ENCODE peak calls at places on chromosomes 11 and 22, in six cellular contexts. One of them, this sample, is unnamed.

GRCh38 chr11:110972640-110973039 is 260.4 kb upstream of the ARHGAP20 start:
- DNase-seq in cardiac muscle cell: peak
- DNase-seq in H1: no peak
- DNase-seq in thyroid gland: no peak
- DNase-seq in A549: peak
- DNase-seq in astrocyte of the cerebellum: no peak
- DNase-seq in this sample: peak

GRCh38 chr22:22593964-22594656 is 35.0 kb upstream of the PRAME start:
- DNase-seq in cardiac muscle cell: peak
- DNase-seq in H1: no peak
- DNase-seq in thyroid gland: peak
- DNase-seq in A549: peak
- DNase-seq in astrocyte of the cerebellum: peak
- DNase-seq in this sample: peak

GRCh38 chr11:44628730-44629361 is 63.4 kb downstream of the CD82 start:
- DNase-seq in A549: no peak
- DNase-seq in cardiac muscle cell: no peak
- DNase-seq in thyroid gland: no peak
- DNase-seq in astrocyte of the cerebellum: no peak
- DNase-seq in H1: no peak
- DNase-seq in this sample: no peak

GRCh38 chr11:72113170-72113808 is 794 bp upstream of the ANAPC15 start:
- DNase-seq in thyroid gland: no peak
- DNase-seq in H1: no peak
- DNase-seq in A549: no peak
- DNase-seq in astrocyte of the cerebellum: no peak
- DNase-seq in cardiac muscle cell: no peak
- DNase-seq in this sample: no peak

GRCh38 chr11:14967581-14968214 is 4.5 kb downstream of the CALCA start:
- DNase-seq in H1: no peak
- DNase-seq in astrocyte of the cerebellum: no peak
- DNase-seq in thyroid gland: no peak
- DNase-seq in cardiac muscle cell: no peak
- DNase-seq in A549: no peak
- DNase-seq in this sample: no peak

GRCh38 chr11:30196400-30197206 is 34.2 kb upstream of the FSHB start:
- DNase-seq in thyroid gland: peak
- DNase-seq in A549: peak
- DNase-seq in H1: peak
- DNase-seq in astrocyte of the cerebellum: peak
- DNase-seq in cardiac muscle cell: peak
- DNase-seq in this sample: peak

GRCh38 chr22:33921576-33922181 is 1.4 kb upstream of the LARGE1 start:
- DNase-seq in H1: no peak
- DNase-seq in cardiac muscle cell: peak
- DNase-seq in thyroid gland: peak
- DNase-seq in A549: peak
- DNase-seq in astrocyte of the cerebellum: no peak
- DNase-seq in this sample: peak

GRCh38 chr11:12409621-12410005 is 32.2 kb downstream of the PARVA start:
- DNase-seq in astrocyte of the cerebellum: no peak
- DNase-seq in A549: no peak
- DNase-seq in cardiac muscle cell: peak
- DNase-seq in thyroid gland: no peak
- DNase-seq in H1: no peak
- DNase-seq in this sample: no peak

GRCh38 chr11:74019104-74019738 is 10.3 kb upstream of the UCP3 start:
- DNase-seq in cardiac muscle cell: no peak
- DNase-seq in A549: no peak
- DNase-seq in H1: no peak
- DNase-seq in thyroid gland: peak
- DNase-seq in astrocyte of the cerebellum: no peak
- DNase-seq in this sample: no peak

GRCh38 chr11:28793282-28793738 is 685.1 kb downstream of the METTL15 start:
- DNase-seq in astrocyte of the cerebellum: no peak
- DNase-seq in H1: no peak
- DNase-seq in A549: no peak
- DNase-seq in thyroid gland: no peak
- DNase-seq in cardiac muscle cell: no peak
- DNase-seq in this sample: no peak

GRCh38 chr22:39493759-39494158 is 8.3 kb upstream of the MIEF1 start:
- DNase-seq in cardiac muscle cell: peak
- DNase-seq in H1: no peak
- DNase-seq in astrocyte of the cerebellum: peak
- DNase-seq in A549: no peak
- DNase-seq in thyroid gland: no peak
- DNase-seq in this sample: peak

GRCh38 chr11:13210424-13210823 is 67.2 kb upstream of the BMAL1 start:
- DNase-seq in A549: peak
- DNase-seq in thyroid gland: peak
- DNase-seq in astrocyte of the cerebellum: peak
- DNase-seq in cardiac muscle cell: peak
- DNase-seq in H1: peak
- DNase-seq in this sample: peak

GRCh38 chr11:106276859-106277436 is 199.5 kb downstream of the AASDHPPT start:
- DNase-seq in thyroid gland: no peak
- DNase-seq in astrocyte of the cerebellum: no peak
- DNase-seq in cardiac muscle cell: peak
- DNase-seq in H1: no peak
- DNase-seq in A549: peak
- DNase-seq in this sample: no peak

GRCh38 chr22:37163096-37163489 is 13.4 kb upstream of the IL2RB start:
- DNase-seq in A549: no peak
- DNase-seq in H1: no peak
- DNase-seq in thyroid gland: no peak
- DNase-seq in astrocyte of the cerebellum: no peak
- DNase-seq in cardiac muscle cell: no peak
- DNase-seq in this sample: no peak
- H3K4me3 ChIP-seq in A549: no peak
- H3K4me3 ChIP-seq in H1: no peak
- H3K4me3 ChIP-seq in thyroid gland: no peak
- H3K4me3 ChIP-seq in astrocyte of the cerebellum: no peak
- H3K4me3 ChIP-seq in cardiac muscle cell: no peak
- H3K4me3 ChIP-seq in this sample: no peak

GRCh38 chr22:30553971-30554370 is 7.4 kb upstream of the SEC14L6 start:
- DNase-seq in astrocyte of the cerebellum: no peak
- DNase-seq in A549: no peak
- DNase-seq in H1: no peak
- DNase-seq in cardiac muscle cell: no peak
- DNase-seq in thyroid gland: no peak
- DNase-seq in this sample: no peak

GRCh38 chr22:30557243-30557642 is 10.7 kb upstream of the SEC14L6 start:
- DNase-seq in thyroid gland: no peak
- DNase-seq in astrocyte of the cerebellum: no peak
- DNase-seq in cardiac muscle cell: no peak
- DNase-seq in H1: no peak
- DNase-seq in A549: no peak
- DNase-seq in this sample: no peak

GRCh38 chr22:30559889-30560288 is 13.3 kb upstream of the SEC14L6 start:
- DNase-seq in astrocyte of the cerebellum: no peak
- DNase-seq in thyroid gland: no peak
- DNase-seq in cardiac muscle cell: no peak
- DNase-seq in H1: no peak
- DNase-seq in A549: no peak
- DNase-seq in this sample: no peak

GRCh38 chr22:30555282-30556210 is 9.0 kb upstream of the SEC14L6 start:
- DNase-seq in thyroid gland: no peak
- DNase-seq in cardiac muscle cell: no peak
- DNase-seq in astrocyte of the cerebellum: no peak
- DNase-seq in A549: no peak
- DNase-seq in H1: no peak
- DNase-seq in this sample: no peak

DNA sequence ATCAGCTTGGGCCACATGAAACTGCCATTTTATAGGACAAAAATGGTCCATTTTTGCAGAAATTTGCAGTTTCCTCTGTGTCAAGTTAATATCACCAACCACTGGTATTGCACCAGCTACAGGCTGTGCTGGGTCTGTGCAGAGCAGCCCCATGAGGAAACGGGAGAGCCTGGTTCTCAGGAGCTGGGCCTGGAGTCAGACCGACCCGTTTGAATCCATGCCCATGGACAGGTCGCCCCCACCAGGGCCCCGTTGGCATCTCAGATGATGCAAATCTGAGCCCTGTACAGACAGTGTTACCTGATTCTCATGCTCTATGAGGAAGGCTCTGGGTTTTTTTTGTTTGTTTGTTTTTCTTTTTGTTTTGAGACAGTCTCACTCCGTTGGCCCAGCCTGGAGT is 9.8 kb upstream of the SEC14L6 start:
- DNase-seq in A549: peak
- DNase-seq in astrocyte of the cerebellum: no peak
- DNase-seq in cardiac muscle cell: no peak
- DNase-seq in H1: no peak
- DNase-seq in thyroid gland: no peak
- DNase-seq in this sample: no peak
- TF ChIP-seq CTCF in A549: peak
- TF ChIP-seq CTCF in astrocyte of the cerebellum: no peak
- TF ChIP-seq CTCF in cardiac muscle cell: no peak
- TF ChIP-seq CTCF in H1: peak
- TF ChIP-seq CTCF in thyroid gland: no peak
- TF ChIP-seq CTCF in this sample: peak

GRCh38 chr22:43892183-43892894 is 526 bp upstream of the PNPLA5 start:
- DNase-seq in thyroid gland: no peak
- DNase-seq in A549: no peak
- DNase-seq in H1: no peak
- DNase-seq in astrocyte of the cerebellum: no peak
- DNase-seq in cardiac muscle cell: no peak
- DNase-seq in this sample: no peak

GRCh38 chr22:43890901-43891331 is 897 bp downstream of the PNPLA5 start:
- DNase-seq in A549: no peak
- DNase-seq in astrocyte of the cerebellum: no peak
- DNase-seq in thyroid gland: no peak
- DNase-seq in cardiac muscle cell: no peak
- DNase-seq in H1: no peak
- DNase-seq in this sample: no peak

GRCh38 chr22:43889366-43890253 is 2.2 kb downstream of the PNPLA5 start:
- DNase-seq in H1: no peak
- DNase-seq in A549: peak
- DNase-seq in astrocyte of the cerebellum: no peak
- DNase-seq in cardiac muscle cell: peak
- DNase-seq in thyroid gland: no peak
- DNase-seq in this sample: no peak

GRCh38 chr22:43893266-43893665 is 1.5 kb upstream of the PNPLA5 start:
- DNase-seq in cardiac muscle cell: no peak
- DNase-seq in astrocyte of the cerebellum: no peak
- DNase-seq in A549: no peak
- DNase-seq in thyroid gland: no peak
- DNase-seq in H1: no peak
- DNase-seq in this sample: no peak

GRCh38 chr22:43891360-43892182 is at the start of gene PNPLA5:
- DNase-seq in astrocyte of the cerebellum: no peak
- DNase-seq in cardiac muscle cell: no peak
- DNase-seq in A549: no peak
- DNase-seq in thyroid gland: no peak
- DNase-seq in H1: no peak
- DNase-seq in this sample: peak
- H3K4me3 ChIP-seq in astrocyte of the cerebellum: peak
- H3K4me3 ChIP-seq in cardiac muscle cell: peak
- H3K4me3 ChIP-seq in A549: peak
- H3K4me3 ChIP-seq in thyroid gland: no peak
- H3K4me3 ChIP-seq in H1: peak
- H3K4me3 ChIP-seq in this sample: no peak

GRCh38 chr11:95138448-95138847 is 48.8 kb downstream of the ENDOD1 start:
- DNase-seq in H1: no peak
- DNase-seq in cardiac muscle cell: peak
- DNase-seq in thyroid gland: no peak
- DNase-seq in A549: no peak
- DNase-seq in astrocyte of the cerebellum: no peak
- DNase-seq in this sample: no peak
- TF ChIP-seq CTCF in H1: no peak
- TF ChIP-seq CTCF in cardiac muscle cell: peak
- TF ChIP-seq CTCF in thyroid gland: peak
- TF ChIP-seq CTCF in A549: no peak
- TF ChIP-seq CTCF in astrocyte of the cerebellum: peak
- TF ChIP-seq CTCF in this sample: peak

DNA sequence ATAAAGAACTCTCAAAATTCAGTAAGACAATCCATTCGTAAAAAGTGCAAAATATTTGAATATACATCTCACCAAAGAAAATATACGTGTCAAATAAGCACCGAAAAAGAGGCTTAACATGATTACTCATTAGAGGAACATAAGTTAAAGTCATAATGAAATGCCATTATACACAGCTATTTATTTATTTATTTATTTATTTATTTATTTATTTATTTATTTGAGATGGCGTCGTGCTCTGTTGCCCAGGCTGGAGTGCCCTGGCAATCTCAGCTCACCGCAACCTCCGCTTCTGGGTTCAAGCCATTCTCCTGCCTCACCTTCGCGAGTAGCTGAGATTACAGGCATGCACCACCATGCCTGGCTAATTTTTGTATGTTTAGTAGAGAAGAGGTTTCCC is 203.6 kb upstream of the UBASH3B start:
- DNase-seq in A549: no peak
- DNase-seq in cardiac muscle cell: no peak
- DNase-seq in thyroid gland: no peak
- DNase-seq in astrocyte of the cerebellum: no peak
- DNase-seq in H1: no peak
- DNase-seq in this sample: no peak
- H3K4me3 ChIP-seq in A549: no peak
- H3K4me3 ChIP-seq in cardiac muscle cell: no peak
- H3K4me3 ChIP-seq in thyroid gland: no peak
- H3K4me3 ChIP-seq in astrocyte of the cerebellum: no peak
- H3K4me3 ChIP-seq in H1: no peak
- H3K4me3 ChIP-seq in this sample: no peak

DNA sequence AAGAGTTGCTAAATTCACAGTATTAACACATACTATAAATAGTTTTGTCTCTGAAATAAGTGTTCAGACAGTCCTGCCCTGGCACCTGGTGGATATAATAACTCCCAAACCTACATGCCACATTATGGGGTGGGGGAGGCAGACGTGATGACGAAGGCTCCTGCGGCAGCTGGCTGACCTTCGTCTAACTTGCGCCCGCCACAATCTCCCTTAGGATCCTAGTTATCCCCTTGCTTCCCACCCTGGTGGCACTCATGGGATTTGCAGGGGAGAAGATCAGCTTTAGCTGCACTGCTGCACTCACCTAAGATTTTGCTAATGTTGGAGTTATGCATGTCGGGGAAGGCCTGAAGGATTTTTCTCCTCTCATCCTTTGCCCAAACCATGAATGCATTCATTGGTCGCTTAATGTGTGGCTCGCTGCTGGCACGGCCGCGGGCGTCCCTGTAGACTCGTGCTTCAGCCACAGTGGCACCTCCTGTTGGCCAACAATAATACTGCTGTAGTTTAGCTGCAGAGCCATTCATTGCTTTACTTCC is 367.6 kb downstream of the SOX6 start:
- DNase-seq in A549: peak
- DNase-seq in cardiac muscle cell: peak
- DNase-seq in thyroid gland: no peak
- DNase-seq in astrocyte of the cerebellum: no peak
- DNase-seq in H1: peak
- DNase-seq in this sample: no peak
- TF ChIP-seq CTCF in A549: peak
- TF ChIP-seq CTCF in cardiac muscle cell: peak
- TF ChIP-seq CTCF in thyroid gland: no peak
- TF ChIP-seq CTCF in astrocyte of the cerebellum: peak
- TF ChIP-seq CTCF in H1: peak
- TF ChIP-seq CTCF in this sample: peak

GRCh38 chr22:30158277-30158676 is 78.0 kb downstream of the HORMAD2 start:
- DNase-seq in H1: no peak
- DNase-seq in A549: no peak
- DNase-seq in thyroid gland: no peak
- DNase-seq in cardiac muscle cell: no peak
- DNase-seq in astrocyte of the cerebellum: no peak
- DNase-seq in this sample: no peak
- H3K4me3 ChIP-seq in H1: no peak
- H3K4me3 ChIP-seq in A549: no peak
- H3K4me3 ChIP-seq in thyroid gland: no peak
- H3K4me3 ChIP-seq in cardiac muscle cell: no peak
- H3K4me3 ChIP-seq in astrocyte of the cerebellum: no peak
- H3K4me3 ChIP-seq in this sample: no peak

GRCh38 chr22:50274311-50274710 is 4.1 kb upstream of the MAPK11 start:
- DNase-seq in cardiac muscle cell: peak
- DNase-seq in A549: peak
- DNase-seq in H1: no peak
- DNase-seq in thyroid gland: peak
- DNase-seq in astrocyte of the cerebellum: no peak
- DNase-seq in this sample: peak
- TF ChIP-seq CTCF in cardiac muscle cell: peak
- TF ChIP-seq CTCF in A549: peak
- TF ChIP-seq CTCF in H1: peak
- TF ChIP-seq CTCF in thyroid gland: peak
- TF ChIP-seq CTCF in astrocyte of the cerebellum: peak
- TF ChIP-seq CTCF in this sample: peak